ENCODE peak calls at places on chromosome 12, in seven cellular contexts. K is H1, V is GM12892, Z is HepG2, A is GM12878, D is K562, U is SK-N-SH. G is an unnamed sample.
A peak's percentile ranks its signal among the peaks of the same experiment; 100 is the strongest.

GRCh38 chr12:19273482-19274330 is 144.2 kb downstream of the PLEKHA5 start:
- DNase-seq in A (no peak), V (no peak), Z (peak; percentile 56), U (peak; percentile 48), D (peak; percentile 55), K (no peak), G (no peak)

GRCh38 chr12:108747563-108747962 is 16.2 kb upstream of the CORO1C start:
- DNase-seq in V (no peak), A (no peak), U (no peak), Z (no peak), D (no peak), K (no peak), G (no peak)

GRCh38 chr12:117807946-117808345 is 160.8 kb downstream of the KSR2 start:
- DNase-seq in D (no peak), A (no peak), Z (no peak), U (no peak), V (no peak), K (no peak), G (no peak)

GRCh38 chr12:9647825-9648700 is 21.4 kb upstream of the CLEC2D start:
- DNase-seq in V (peak; percentile 74), U (peak; percentile 86), A (peak; percentile 89), K (peak; percentile 80), Z (peak; percentile 74), D (peak; percentile 91), G (peak; percentile 57)

GRCh38 chr12:40104461-40105264 is 1.2 kb downstream of the SLC2A13 start:
- DNase-seq in A (no peak), K (no peak), V (peak; percentile 27), D (peak; percentile 70), U (no peak), Z (no peak), G (peak; percentile 9)

GRCh38 chr12:31590730-31591307 is at the start of gene DENND5B:
- DNase-seq in Z (peak; percentile 50), U (peak; percentile 93), D (peak; percentile 74), V (peak; percentile 69), A (no peak), K (peak; percentile 78), G (peak; percentile 69)

GRCh38 chr12:132396657-132397056 is 67.3 kb upstream of the GALNT9 start:
- DNase-seq in A (no peak), K (no peak), D (no peak), U (no peak), V (no peak), Z (no peak), G (no peak)

GRCh38 chr12:6295187-6295811 is 15.2 kb upstream of the PLEKHG6 start:
- DNase-seq in A (no peak), D (peak; percentile 55), Z (peak; percentile 98), V (no peak), U (peak; percentile 44), K (no peak), G (no peak)

GRCh38 chr12:78820946-78821345 is 43.6 kb upstream of the SYT1 start:
- DNase-seq in A (no peak), V (no peak), K (no peak), D (no peak), Z (no peak), U (no peak), G (no peak)

GRCh38 chr12:115294443-115295133 is 610.6 kb upstream of the TBX3 start:
- DNase-seq in U (no peak), Z (no peak), V (no peak), K (no peak), A (no peak), D (no peak), G (no peak)

GRCh38 chr12:127381681-127382080 is 885.3 kb upstream of the TMEM132C start:
- DNase-seq in K (no peak), A (no peak), V (no peak), D (no peak), U (no peak), Z (no peak), G (no peak)

DNA sequence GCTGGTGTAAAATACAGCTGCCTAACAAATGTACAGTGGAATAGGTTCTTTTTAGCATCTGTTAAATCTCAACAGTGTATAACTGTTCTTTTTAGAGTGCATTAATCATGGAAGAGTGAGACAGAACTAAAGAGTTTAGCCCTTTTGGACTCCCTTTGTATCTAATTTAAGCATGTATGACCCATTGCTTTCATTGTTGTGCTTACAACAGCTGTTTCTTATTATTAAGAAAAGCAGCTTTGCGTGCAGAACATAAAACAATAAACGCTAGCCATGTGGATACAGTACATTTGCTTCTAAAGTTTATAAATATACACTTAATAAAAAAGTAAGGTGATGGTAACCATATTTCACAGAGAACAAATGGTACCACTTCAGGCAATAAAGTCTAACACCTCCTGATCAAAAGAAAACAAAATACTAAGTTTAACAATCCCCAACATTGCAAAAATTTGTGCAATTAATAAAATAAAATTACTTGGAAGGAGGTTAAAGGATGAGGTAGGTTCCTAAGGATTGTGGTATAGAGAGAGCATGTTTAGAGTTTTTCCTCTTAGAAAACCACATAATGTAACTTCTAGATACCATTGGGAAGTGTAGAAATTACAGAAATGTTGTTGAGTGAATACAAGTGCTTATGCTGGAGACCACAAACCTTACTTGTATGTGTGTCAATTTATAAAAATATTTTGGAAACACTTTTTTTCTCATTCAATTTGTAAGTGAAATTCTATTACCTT is 448.7 kb downstream of the SLC6A15 start:
- DNase-seq in D (no peak), A (no peak), K (no peak), V (no peak), Z (no peak), U (peak; percentile 0), G (no peak)
- TF ChIP-seq TAF1 in D (no peak), A (no peak), K (no peak), V (no peak), Z (no peak), U (no peak), G (no peak)

GRCh38 chr12:102426599-102427541 is 53.5 kb downstream of the IGF1 start:
- DNase-seq in K (no peak), V (no peak), A (no peak), U (no peak), Z (no peak), D (no peak), G (no peak)

GRCh38 chr12:102423447-102423846 is 56.9 kb downstream of the IGF1 start:
- DNase-seq in V (no peak), K (no peak), A (no peak), Z (no peak), U (no peak), D (no peak), G (no peak)

GRCh38 chr12:102427542-102427923 is 52.8 kb downstream of the IGF1 start:
- DNase-seq in U (no peak), K (no peak), A (no peak), D (peak; percentile 37), V (no peak), Z (no peak), G (no peak)

GRCh38 chr12:102421801-102422583 is 58.4 kb downstream of the IGF1 start:
- DNase-seq in V (no peak), K (no peak), U (no peak), Z (no peak), D (no peak), A (no peak), G (no peak)

GRCh38 chr12:102425109-102426009 is 55.0 kb downstream of the IGF1 start:
- DNase-seq in Z (no peak), K (no peak), D (peak; percentile 32), V (no peak), U (no peak), A (no peak), G (no peak)
- TF ChIP-seq TAF1 in Z (no peak), K (no peak), D (no peak), V (no peak), U (no peak), A (no peak), G (no peak)

GRCh38 chr12:131381716-131382430 is 329.0 kb upstream of the SFSWAP start:
- DNase-seq in D (no peak), A (no peak), U (no peak), V (no peak), Z (no peak), K (no peak), G (no peak)
- TF ChIP-seq TAF1 in D (no peak), A (no peak), U (no peak), V (no peak), Z (no peak), K (no peak), G (no peak)

GRCh38 chr12:120652671-120653435 is 12.4 kb downstream of the CABP1 start:
- DNase-seq in D (no peak), U (no peak), A (no peak), K (no peak), Z (no peak), V (no peak), G (no peak)
- TF ChIP-seq TAF1 in D (no peak), U (no peak), A (no peak), K (no peak), Z (no peak), V (no peak), G (no peak)

DNA sequence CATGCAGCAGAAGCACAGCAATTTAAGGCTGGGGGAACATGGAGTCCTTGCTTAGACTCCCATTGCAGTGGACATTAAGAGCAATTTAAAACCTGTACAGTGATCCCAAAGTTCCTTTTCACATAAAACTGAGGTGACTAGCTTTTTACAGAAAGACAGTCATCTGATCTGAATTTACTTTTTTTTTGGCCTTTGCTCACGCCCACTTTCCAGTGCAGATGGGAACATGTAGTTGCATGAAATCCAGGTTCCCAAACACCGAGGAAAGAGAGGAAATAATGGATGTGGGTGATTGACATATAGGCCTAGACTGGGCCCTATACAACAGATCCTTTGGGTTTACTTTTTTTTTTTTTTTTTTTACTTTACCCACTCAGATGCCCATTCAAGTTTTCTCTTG is 126.4 kb upstream of the PTPRB start:
- DNase-seq in D (no peak), K (no peak), A (no peak), Z (no peak), V (no peak), U (no peak), G (no peak)
- TF ChIP-seq TAF1 in D (no peak), K (no peak), A (no peak), Z (no peak), V (no peak), U (no peak), G (no peak)